ENCODE peak calls at places on chromosomes 12 and 14, in four cellular contexts. One of them, this sample, is unnamed.

GRCh38 chr12:42468341-42468821 is 121.2 kb downstream of the PRICKLE1 start:
- DNase-seq in NCI-H187: no peak
- DNase-seq in GM12892: no peak
- DNase-seq in WERI-Rb-1: no peak
- DNase-seq in this sample: no peak

GRCh38 chr14:77708749-77709148 is 846 bp downstream of the SLIRP start:
- DNase-seq in NCI-H187: no peak
- DNase-seq in GM12892: no peak
- DNase-seq in WERI-Rb-1: no peak
- DNase-seq in this sample: no peak

GRCh38 chr12:124767075-124767821 is 96.4 kb downstream of the SCARB1 start:
- DNase-seq in NCI-H187: peak
- DNase-seq in GM12892: peak
- DNase-seq in WERI-Rb-1: peak
- DNase-seq in this sample: no peak

GRCh38 chr14:100307215-100308111 is 1.2 kb upstream of the SLC25A29 start:
- DNase-seq in NCI-H187: no peak
- DNase-seq in GM12892: no peak
- DNase-seq in WERI-Rb-1: peak
- DNase-seq in this sample: no peak

GRCh38 chr12:58030566-58031279 is 89.4 kb downstream of the ATP23 start:
- DNase-seq in NCI-H187: no peak
- DNase-seq in GM12892: no peak
- DNase-seq in WERI-Rb-1: no peak
- DNase-seq in this sample: no peak

GRCh38 chr12:20280515-20280914 is 87.8 kb upstream of the PDE3A start:
- DNase-seq in NCI-H187: no peak
- DNase-seq in GM12892: no peak
- DNase-seq in WERI-Rb-1: no peak
- DNase-seq in this sample: no peak

GRCh38 chr12:75660805-75661404 is 149.5 kb upstream of the KRR1 start:
- DNase-seq in NCI-H187: no peak
- DNase-seq in GM12892: no peak
- DNase-seq in WERI-Rb-1: no peak
- DNase-seq in this sample: no peak

GRCh38 chr12:70722584-70723343 is 85.5 kb upstream of the PTPRB start:
- DNase-seq in NCI-H187: no peak
- DNase-seq in GM12892: no peak
- DNase-seq in WERI-Rb-1: no peak
- DNase-seq in this sample: no peak

GRCh38 chr14:22296722-22297121 is 292.3 kb downstream of the DAD1 start:
- DNase-seq in NCI-H187: no peak
- DNase-seq in GM12892: no peak
- DNase-seq in WERI-Rb-1: no peak
- DNase-seq in this sample: no peak

GRCh38 chr12:5094550-5094949 is 50.9 kb downstream of the KCNA5 start:
- DNase-seq in NCI-H187: no peak
- DNase-seq in GM12892: no peak
- DNase-seq in WERI-Rb-1: no peak
- DNase-seq in this sample: no peak

GRCh38 chr12:63151061-63151897 is at the start of gene AVPR1A:
- DNase-seq in NCI-H187: no peak
- DNase-seq in GM12892: no peak
- DNase-seq in WERI-Rb-1: peak
- DNase-seq in this sample: no peak

GRCh38 chr12:114673169-114673833 is 10.7 kb downstream of the TBX3 start:
- DNase-seq in NCI-H187: no peak
- DNase-seq in GM12892: no peak
- DNase-seq in WERI-Rb-1: no peak
- DNase-seq in this sample: no peak

GRCh38 chr12:3216726-3217682 is 139.8 kb downstream of the TSPAN9 start:
- DNase-seq in NCI-H187: no peak
- DNase-seq in GM12892: no peak
- DNase-seq in WERI-Rb-1: no peak
- DNase-seq in this sample: no peak

GRCh38 chr12:130433834-130434233 is 96.1 kb downstream of the PIWIL1 start:
- DNase-seq in NCI-H187: no peak
- DNase-seq in GM12892: no peak
- DNase-seq in WERI-Rb-1: no peak
- DNase-seq in this sample: no peak

GRCh38 chr12:121224591-121224990 is 14.7 kb downstream of the P2RX4 start:
- DNase-seq in NCI-H187: no peak
- DNase-seq in GM12892: no peak
- DNase-seq in WERI-Rb-1: no peak
- DNase-seq in this sample: no peak

GRCh38 chr14:74942164-74942563 is 13.2 kb downstream of the PGF start:
- DNase-seq in NCI-H187: no peak
- DNase-seq in GM12892: no peak
- DNase-seq in WERI-Rb-1: no peak
- DNase-seq in this sample: no peak

GRCh38 chr12:117119592-117120198 is 20.5 kb upstream of the TESC start:
- DNase-seq in NCI-H187: peak
- DNase-seq in GM12892: peak
- DNase-seq in WERI-Rb-1: peak
- DNase-seq in this sample: no peak

GRCh38 chr14:98952595-98953325 is 319.2 kb downstream of the BCL11B start:
- DNase-seq in NCI-H187: no peak
- DNase-seq in GM12892: no peak
- DNase-seq in WERI-Rb-1: no peak
- DNase-seq in this sample: no peak

GRCh38 chr12:116861331-116861730 is 19.9 kb downstream of the HRK start:
- DNase-seq in NCI-H187: no peak
- DNase-seq in GM12892: no peak
- DNase-seq in WERI-Rb-1: no peak
- DNase-seq in this sample: no peak

GRCh38 chr14:102873546-102874061 is 48.9 kb upstream of the AMN start:
- DNase-seq in NCI-H187: no peak
- DNase-seq in GM12892: no peak
- DNase-seq in WERI-Rb-1: no peak
- DNase-seq in this sample: no peak